ENCODE peak calls at places on chromosomes 5 and 9, in four cellular contexts. One of them, this sample, is unnamed.

GRCh38 chr5:147384346-147385193 is 125.3 kb downstream of the DPYSL3 start:
- DNase-seq in suprapubic skin: no peak
- DNase-seq in nephron progenitor cell: no peak
- DNase-seq in IMR-90: no peak
- DNase-seq in this sample: no peak

GRCh38 chr5:4730279-4730678 is 409.9 kb upstream of the ADAMTS16 start:
- DNase-seq in suprapubic skin: no peak
- DNase-seq in IMR-90: no peak
- DNase-seq in nephron progenitor cell: no peak
- DNase-seq in this sample: no peak

GRCh38 chr5:587403-587802 is 24.7 kb upstream of the CEP72 start:
- DNase-seq in nephron progenitor cell: no peak
- DNase-seq in IMR-90: no peak
- DNase-seq in suprapubic skin: no peak
- DNase-seq in this sample: peak

GRCh38 chr9:124477211-124478013 is 27.2 kb downstream of the ADGRD2 start:
- DNase-seq in nephron progenitor cell: peak
- DNase-seq in IMR-90: no peak
- DNase-seq in suprapubic skin: no peak
- DNase-seq in this sample: no peak

GRCh38 chr5:179697993-179698934 is 503 bp upstream of the CANX start:
- DNase-seq in suprapubic skin: peak
- DNase-seq in IMR-90: peak
- DNase-seq in nephron progenitor cell: peak
- DNase-seq in this sample: peak

GRCh38 chr5:157568717-157569116 is 6.9 kb downstream of the ADAM19 start:
- DNase-seq in suprapubic skin: no peak
- DNase-seq in nephron progenitor cell: no peak
- DNase-seq in IMR-90: no peak
- DNase-seq in this sample: no peak

GRCh38 chr9:12783767-12784460 is 9.1 kb downstream of the LURAP1L start:
- DNase-seq in nephron progenitor cell: no peak
- DNase-seq in IMR-90: no peak
- DNase-seq in suprapubic skin: no peak
- DNase-seq in this sample: no peak

GRCh38 chr9:22088372-22089063 is 79.4 kb upstream of the CDKN2B start:
- DNase-seq in IMR-90: no peak
- DNase-seq in suprapubic skin: no peak
- DNase-seq in nephron progenitor cell: no peak
- DNase-seq in this sample: no peak

GRCh38 chr5:136004436-136004835 is 24.4 kb upstream of the TGFBI start:
- DNase-seq in IMR-90: peak
- DNase-seq in suprapubic skin: no peak
- DNase-seq in nephron progenitor cell: no peak
- DNase-seq in this sample: no peak

GRCh38 chr9:135914921-135915320 is 7.6 kb upstream of the CAMSAP1 start:
- DNase-seq in IMR-90: peak
- DNase-seq in suprapubic skin: peak
- DNase-seq in nephron progenitor cell: no peak
- DNase-seq in this sample: no peak

GRCh38 chr5:95822038-95822407 is 503 bp downstream of the GLRX start:
- DNase-seq in suprapubic skin: no peak
- DNase-seq in IMR-90: peak
- DNase-seq in nephron progenitor cell: peak
- DNase-seq in this sample: no peak

GRCh38 chr9:128689820-128690683 is 1.0 kb downstream of the SET start:
- DNase-seq in IMR-90: peak
- DNase-seq in nephron progenitor cell: peak
- DNase-seq in suprapubic skin: no peak
- DNase-seq in this sample: no peak

GRCh38 chr9:88358743-88359142 is 29.5 kb upstream of the SPIN1 start:
- DNase-seq in nephron progenitor cell: no peak
- DNase-seq in IMR-90: no peak
- DNase-seq in suprapubic skin: no peak
- DNase-seq in this sample: no peak

GRCh38 chr9:96874947-96875459 is 20.7 kb upstream of the ZNF782 start:
- DNase-seq in nephron progenitor cell: no peak
- DNase-seq in suprapubic skin: no peak
- DNase-seq in IMR-90: peak
- DNase-seq in this sample: no peak

GRCh38 chr9:116966199-116966598 is 279.1 kb downstream of the TRIM32 start:
- DNase-seq in IMR-90: no peak
- DNase-seq in suprapubic skin: no peak
- DNase-seq in nephron progenitor cell: no peak
- DNase-seq in this sample: no peak

GRCh38 chr5:167634432-167634831 is 657.0 kb upstream of the WWC1 start:
- DNase-seq in IMR-90: peak
- DNase-seq in suprapubic skin: no peak
- DNase-seq in nephron progenitor cell: no peak
- DNase-seq in this sample: no peak

GRCh38 chr5:88734983-88735382 is 148.0 kb downstream of the MEF2C start:
- DNase-seq in suprapubic skin: no peak
- DNase-seq in nephron progenitor cell: no peak
- DNase-seq in IMR-90: no peak
- DNase-seq in this sample: no peak

GRCh38 chr9:133351908-133352634 is 4.1 kb downstream of the RPL7A start:
- DNase-seq in suprapubic skin: no peak
- DNase-seq in nephron progenitor cell: peak
- DNase-seq in IMR-90: peak
- DNase-seq in this sample: no peak

GRCh38 chr5:103389362-103389761 is 130.8 kb downstream of the MACIR start:
- DNase-seq in IMR-90: no peak
- DNase-seq in suprapubic skin: no peak
- DNase-seq in nephron progenitor cell: no peak
- DNase-seq in this sample: no peak

GRCh38 chr5:103394676-103395075 is 136.1 kb downstream of the MACIR start:
- DNase-seq in IMR-90: no peak
- DNase-seq in suprapubic skin: no peak
- DNase-seq in nephron progenitor cell: no peak
- DNase-seq in this sample: no peak

GRCh38 chr5:103389846-103390245 is 131.3 kb downstream of the MACIR start:
- DNase-seq in suprapubic skin: no peak
- DNase-seq in IMR-90: no peak
- DNase-seq in nephron progenitor cell: no peak
- DNase-seq in this sample: no peak

GRCh38 chr5:103391659-103392058 is 133.1 kb downstream of the MACIR start:
- DNase-seq in suprapubic skin: no peak
- DNase-seq in nephron progenitor cell: no peak
- DNase-seq in IMR-90: no peak
- DNase-seq in this sample: no peak

GRCh38 chr5:103393131-103393754 is 134.7 kb downstream of the MACIR start:
- DNase-seq in nephron progenitor cell: no peak
- DNase-seq in suprapubic skin: no peak
- DNase-seq in IMR-90: no peak
- DNase-seq in this sample: no peak
- TF ChIP-seq CTCF in nephron progenitor cell: no peak
- TF ChIP-seq CTCF in suprapubic skin: no peak
- TF ChIP-seq CTCF in IMR-90: peak
- TF ChIP-seq CTCF in this sample: no peak

DNA sequence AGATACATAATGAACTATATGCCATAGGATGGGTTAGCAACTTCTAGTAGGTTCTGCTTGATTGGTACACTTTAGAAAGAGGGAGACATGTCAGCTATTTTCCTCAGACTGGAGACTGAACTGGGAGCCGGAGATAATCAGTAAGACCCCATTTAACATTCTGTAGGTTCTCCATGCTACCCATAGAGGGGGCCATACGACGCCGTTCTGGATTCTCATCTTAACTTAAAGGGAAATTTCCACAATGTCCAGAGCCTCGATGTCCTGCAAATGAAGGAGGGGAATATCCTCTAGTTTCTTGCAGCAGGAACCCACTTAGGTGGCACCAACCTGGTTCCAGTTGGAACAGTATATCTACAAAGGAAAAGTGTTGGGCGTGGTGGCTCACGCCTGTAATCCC is 22.3 kb upstream of the NPM1 start:
- DNase-seq in IMR-90: peak
- DNase-seq in nephron progenitor cell: peak
- DNase-seq in suprapubic skin: no peak
- DNase-seq in this sample: no peak
- TF ChIP-seq CTCF in IMR-90: peak
- TF ChIP-seq CTCF in nephron progenitor cell: peak
- TF ChIP-seq CTCF in suprapubic skin: no peak
- TF ChIP-seq CTCF in this sample: peak

DNA sequence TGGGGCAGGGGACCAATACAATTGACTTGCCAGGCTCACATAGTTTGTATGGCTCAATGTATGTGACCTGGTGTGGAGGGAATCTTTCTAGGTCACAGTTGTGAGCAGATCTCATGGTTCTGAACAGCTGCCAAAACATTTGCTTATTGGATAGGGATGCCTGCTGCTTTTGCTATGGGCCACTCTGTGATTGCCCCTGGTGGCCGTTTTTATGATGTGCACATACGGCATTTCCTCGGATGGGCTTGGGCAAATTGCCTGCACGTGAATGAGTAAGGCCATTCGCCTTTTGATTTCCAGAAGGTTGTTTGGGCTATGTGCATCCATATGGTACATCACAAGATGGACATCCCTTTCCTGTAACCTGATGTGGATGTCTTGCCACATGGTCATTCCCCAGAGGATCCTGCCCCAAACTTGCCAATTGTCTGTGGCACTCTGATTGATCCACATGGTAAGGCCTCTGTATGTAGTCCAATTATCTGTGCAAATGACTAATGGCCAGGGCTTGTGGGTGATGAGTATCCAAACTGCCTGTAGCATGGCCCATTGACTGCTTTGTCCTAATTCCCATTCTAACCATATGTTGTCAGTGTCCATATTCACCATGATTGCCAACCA is 10.7 kb upstream of the SLC22A4 start:
- DNase-seq in nephron progenitor cell: no peak
- DNase-seq in suprapubic skin: no peak
- DNase-seq in IMR-90: peak
- DNase-seq in this sample: peak
- TF ChIP-seq CTCF in nephron progenitor cell: peak
- TF ChIP-seq CTCF in suprapubic skin: no peak
- TF ChIP-seq CTCF in IMR-90: peak
- TF ChIP-seq CTCF in this sample: peak

GRCh38 chr5:56549096-56549886 is 266.1 kb upstream of the MAP3K1 start:
- DNase-seq in IMR-90: no peak
- DNase-seq in nephron progenitor cell: no peak
- DNase-seq in suprapubic skin: no peak
- DNase-seq in this sample: no peak

GRCh38 chr5:56550227-56550626 is 265.1 kb upstream of the MAP3K1 start:
- DNase-seq in IMR-90: no peak
- DNase-seq in nephron progenitor cell: no peak
- DNase-seq in suprapubic skin: no peak
- DNase-seq in this sample: no peak

GRCh38 chr5:56540266-56540665 is 275.1 kb upstream of the MAP3K1 start:
- DNase-seq in suprapubic skin: no peak
- DNase-seq in nephron progenitor cell: no peak
- DNase-seq in IMR-90: no peak
- DNase-seq in this sample: no peak

GRCh38 chr5:56543431-56544385 is 271.6 kb upstream of the MAP3K1 start:
- DNase-seq in IMR-90: peak
- DNase-seq in nephron progenitor cell: no peak
- DNase-seq in suprapubic skin: no peak
- DNase-seq in this sample: no peak

GRCh38 chr5:56545016-56545415 is 270.3 kb upstream of the MAP3K1 start:
- DNase-seq in IMR-90: peak
- DNase-seq in suprapubic skin: no peak
- DNase-seq in nephron progenitor cell: no peak
- DNase-seq in this sample: no peak
- TF ChIP-seq CTCF in IMR-90: no peak
- TF ChIP-seq CTCF in suprapubic skin: no peak
- TF ChIP-seq CTCF in nephron progenitor cell: no peak
- TF ChIP-seq CTCF in this sample: no peak

GRCh38 chr5:132257131-132258101 is at the start of gene PDLIM4:
- DNase-seq in nephron progenitor cell: peak
- DNase-seq in IMR-90: no peak
- DNase-seq in suprapubic skin: peak
- DNase-seq in this sample: peak
- TF ChIP-seq CTCF in nephron progenitor cell: no peak
- TF ChIP-seq CTCF in IMR-90: no peak
- TF ChIP-seq CTCF in suprapubic skin: no peak
- TF ChIP-seq CTCF in this sample: no peak

GRCh38 chr5:138065102-138065501 is 18.7 kb upstream of the WNT8A start:
- DNase-seq in IMR-90: no peak
- DNase-seq in nephron progenitor cell: peak
- DNase-seq in suprapubic skin: no peak
- DNase-seq in this sample: no peak
- TF ChIP-seq CTCF in IMR-90: peak
- TF ChIP-seq CTCF in nephron progenitor cell: peak
- TF ChIP-seq CTCF in suprapubic skin: no peak
- TF ChIP-seq CTCF in this sample: peak

DNA sequence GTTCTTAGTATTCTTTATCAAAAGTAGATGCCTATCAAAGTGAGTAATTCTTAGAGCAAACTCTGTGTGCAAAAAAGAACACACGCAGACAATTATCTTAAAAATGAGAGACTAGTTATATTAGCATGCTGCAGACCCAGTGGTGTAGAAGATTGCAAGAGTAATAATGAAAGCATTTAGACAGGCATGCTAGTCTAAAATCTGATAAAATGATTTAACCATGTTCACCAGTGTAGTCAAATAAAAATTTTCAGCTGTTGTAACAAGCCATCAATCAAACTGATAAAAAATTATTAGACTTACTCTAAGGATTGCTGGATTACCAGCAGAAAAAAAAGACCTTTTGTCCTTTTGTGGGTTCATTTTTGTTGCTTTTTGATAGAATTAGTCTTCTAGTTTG is 241.9 kb upstream of the TLE4 start:
- DNase-seq in nephron progenitor cell: no peak
- DNase-seq in IMR-90: no peak
- DNase-seq in suprapubic skin: no peak
- DNase-seq in this sample: no peak
- TF ChIP-seq CTCF in nephron progenitor cell: no peak
- TF ChIP-seq CTCF in IMR-90: no peak
- TF ChIP-seq CTCF in suprapubic skin: no peak
- TF ChIP-seq CTCF in this sample: no peak

GRCh38 chr5:178284095-178284675 is 51.6 kb upstream of the PHYKPL start:
- DNase-seq in IMR-90: peak
- DNase-seq in suprapubic skin: no peak
- DNase-seq in nephron progenitor cell: no peak
- DNase-seq in this sample: no peak
- TF ChIP-seq CTCF in IMR-90: peak
- TF ChIP-seq CTCF in suprapubic skin: peak
- TF ChIP-seq CTCF in nephron progenitor cell: peak
- TF ChIP-seq CTCF in this sample: peak

GRCh38 chr9:105416840-105417239 is 31.0 kb upstream of the FSD1L start:
- DNase-seq in suprapubic skin: no peak
- DNase-seq in nephron progenitor cell: no peak
- DNase-seq in IMR-90: no peak
- DNase-seq in this sample: no peak

GRCh38 chr9:105418588-105419108 is 29.2 kb upstream of the FSD1L start:
- DNase-seq in IMR-90: no peak
- DNase-seq in nephron progenitor cell: no peak
- DNase-seq in suprapubic skin: no peak
- DNase-seq in this sample: no peak

GRCh38 chr9:105415344-105415980 is 32.4 kb upstream of the FSD1L start:
- DNase-seq in nephron progenitor cell: peak
- DNase-seq in IMR-90: peak
- DNase-seq in suprapubic skin: peak
- DNase-seq in this sample: no peak

GRCh38 chr9:105413486-105414068 is 34.3 kb upstream of the FSD1L start:
- DNase-seq in suprapubic skin: no peak
- DNase-seq in nephron progenitor cell: no peak
- DNase-seq in IMR-90: peak
- DNase-seq in this sample: no peak
- TF ChIP-seq CTCF in suprapubic skin: no peak
- TF ChIP-seq CTCF in nephron progenitor cell: no peak
- TF ChIP-seq CTCF in IMR-90: peak
- TF ChIP-seq CTCF in this sample: peak